ENCODE peak calls at places on chromosome 2, in eight cellular contexts. G is ovary, Q is right atrium auricular region, B is lower lobe of right lung, V is tibial artery, Z is bronchial epithelial cell, L is endodermal cell, T is fibroblast of the aortic adventitia. U is an unnamed sample.
A peak's percentile ranks its signal among the peaks of the same experiment; 100 is the strongest.

GRCh38 chr2:144519934-144520717 is at the start of gene ZEB2:
- DNase-seq in T (peak; percentile 95), B (peak; percentile 57), L (peak; percentile 68), Q (peak; percentile 84), V (peak; percentile 88), G (peak; percentile 75), Z (no peak), U (peak; percentile 81)

GRCh38 chr2:152407204-152407721 is 72.3 kb downstream of the FMNL2 start:
- DNase-seq in Q (no peak), Z (peak; percentile 56), L (peak; percentile 85), G (peak; percentile 53), B (no peak), T (peak; percentile 66), V (peak; percentile 84), U (no peak)

GRCh38 chr2:74429487-74430451 is 8.2 kb downstream of the WDR54 start:
- DNase-seq in G (no peak), L (no peak), B (no peak), V (no peak), Q (no peak), Z (no peak), T (no peak), U (no peak)

GRCh38 chr2:238461491-238461890 is 34.8 kb downstream of the ASB1 start:
- DNase-seq in Z (no peak), Q (no peak), G (no peak), B (no peak), L (no peak), T (no peak), V (no peak), U (no peak)

GRCh38 chr2:95276244-95276887 is 2.1 kb downstream of the PROM2 start:
- DNase-seq in Z (no peak), T (no peak), G (peak; percentile 17), B (peak; percentile 31), V (peak; percentile 62), Q (no peak), L (no peak), U (no peak)

GRCh38 chr2:28004086-28004485 is 113.6 kb downstream of the BABAM2 start:
- DNase-seq in Z (peak; percentile 86), V (no peak), T (peak; percentile 86), Q (no peak), B (no peak), G (no peak), L (no peak), U (peak; percentile 91)

GRCh38 chr2:152165306-152165705 is 10.3 kb downstream of the STAM2 start:
- DNase-seq in V (no peak), T (no peak), Z (no peak), Q (no peak), B (no peak), L (no peak), G (no peak), U (no peak)

GRCh38 chr2:144452169-144453038 is 67.5 kb downstream of the ZEB2 start:
- DNase-seq in L (peak; percentile 79), B (no peak), Z (no peak), Q (no peak), G (no peak), T (peak; percentile 65), V (no peak), U (no peak)

GRCh38 chr2:178188466-178188865 is 5.8 kb upstream of the OSBPL6 start:
- DNase-seq in T (no peak), B (no peak), V (no peak), Q (no peak), Z (peak; percentile 63), G (no peak), L (no peak), U (no peak)

DNA sequence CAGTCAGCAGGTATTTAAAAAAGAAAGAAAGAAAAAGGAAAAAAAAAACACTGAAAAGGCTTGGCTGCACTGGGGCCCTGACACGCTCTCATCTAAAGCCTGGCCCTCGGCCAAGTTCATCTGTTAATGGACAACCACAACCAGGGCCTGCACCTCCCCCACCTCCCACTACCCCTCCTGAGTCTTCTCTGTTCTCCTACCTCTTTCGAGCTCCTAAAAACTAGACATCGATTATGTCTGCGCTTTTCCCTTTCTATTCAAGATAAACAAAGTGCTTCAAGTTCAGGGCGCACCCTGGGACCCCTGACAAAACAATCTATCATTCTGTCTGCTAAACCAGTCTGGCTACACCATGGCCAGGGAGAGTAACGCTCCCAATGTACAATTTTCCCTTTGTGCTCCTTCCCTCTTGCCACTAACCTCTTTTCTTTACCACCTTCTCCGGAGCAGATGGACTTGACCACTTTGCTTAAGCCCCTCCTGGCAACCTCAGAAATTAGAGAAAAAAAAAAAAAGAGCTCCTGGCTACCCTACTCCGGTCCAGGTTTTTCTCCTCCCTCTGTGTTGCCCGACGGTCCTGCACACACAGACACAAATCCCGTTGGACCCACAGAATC is 22.7 kb downstream of the BCL11A start:
- DNase-seq in Q (no peak), G (no peak), B (peak; percentile 80), T (no peak), Z (no peak), V (no peak), L (peak; percentile 68), U (peak; percentile 57)
- H3K4me3 ChIP-seq in Q (no peak overlapping the region), G (no peak overlapping the region), B (no peak overlapping the region), T (no peak overlapping the region), Z (no peak overlapping the region), V (no peak overlapping the region), L (peak overlapping the region; percentile 43), U (peak overlapping the region; percentile 2)

GRCh38 chr2:121041516-121041915 is 243.5 kb downstream of the TFCP2L1 start:
- DNase-seq in B (no peak), T (no peak), G (no peak), Z (no peak), L (no peak), Q (no peak), V (no peak), U (no peak)

GRCh38 chr2:121043061-121043826 is 241.8 kb downstream of the TFCP2L1 start:
- DNase-seq in Q (no peak), V (peak; percentile 33), Z (no peak), B (no peak), L (no peak), T (no peak), G (no peak), U (no peak)

GRCh38 chr2:121044412-121044811 is 240.6 kb downstream of the TFCP2L1 start:
- DNase-seq in L (peak; percentile 75), G (no peak), T (no peak), Q (no peak), B (no peak), V (peak; percentile 63), Z (peak; percentile 3), U (no peak)

GRCh38 chr2:121045245-121045644 is 239.8 kb downstream of the TFCP2L1 start:
- DNase-seq in V (peak; percentile 47), Q (no peak), G (no peak), L (no peak), T (no peak), B (no peak), Z (no peak), U (no peak)

GRCh38 chr2:121043827-121044222 is 241.2 kb downstream of the TFCP2L1 start:
- DNase-seq in G (no peak), Z (no peak), T (no peak), B (no peak), L (no peak), V (no peak), Q (no peak), U (no peak)
- TF ChIP-seq CTCF in G (no peak), Z (no peak), T (peak; percentile 1), B (no peak), L (no peak), V (no peak), Q (no peak), U (no peak)

DNA sequence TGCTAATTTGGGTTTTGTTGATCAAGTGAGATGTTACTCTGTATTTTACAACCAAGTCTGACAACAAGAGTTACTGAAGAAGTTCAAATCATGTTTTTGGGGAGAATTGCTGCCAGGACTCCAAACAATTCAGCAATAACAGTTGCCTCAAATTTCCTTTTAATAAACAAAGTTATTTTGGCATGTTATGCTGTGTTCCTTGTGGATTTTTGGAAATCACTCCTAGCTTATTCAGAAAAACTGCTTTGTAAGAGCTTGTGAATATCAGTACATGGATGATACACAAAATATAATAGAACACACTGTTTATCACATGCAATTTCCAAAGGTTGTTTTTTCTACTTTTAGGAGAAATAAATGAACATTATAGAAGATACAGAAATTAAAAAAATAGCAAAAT is 272.4 kb upstream of the PARD3B start:
- DNase-seq in L (no peak), G (no peak), Z (no peak), Q (no peak), T (no peak), V (no peak), B (no peak), U (no peak)
- H3K4me3 ChIP-seq in L (no peak overlapping the region), G (no peak overlapping the region), Z (no peak overlapping the region), Q (no peak overlapping the region), T (no peak overlapping the region), V (no peak overlapping the region), B (no peak overlapping the region), U (no peak overlapping the region)

DNA sequence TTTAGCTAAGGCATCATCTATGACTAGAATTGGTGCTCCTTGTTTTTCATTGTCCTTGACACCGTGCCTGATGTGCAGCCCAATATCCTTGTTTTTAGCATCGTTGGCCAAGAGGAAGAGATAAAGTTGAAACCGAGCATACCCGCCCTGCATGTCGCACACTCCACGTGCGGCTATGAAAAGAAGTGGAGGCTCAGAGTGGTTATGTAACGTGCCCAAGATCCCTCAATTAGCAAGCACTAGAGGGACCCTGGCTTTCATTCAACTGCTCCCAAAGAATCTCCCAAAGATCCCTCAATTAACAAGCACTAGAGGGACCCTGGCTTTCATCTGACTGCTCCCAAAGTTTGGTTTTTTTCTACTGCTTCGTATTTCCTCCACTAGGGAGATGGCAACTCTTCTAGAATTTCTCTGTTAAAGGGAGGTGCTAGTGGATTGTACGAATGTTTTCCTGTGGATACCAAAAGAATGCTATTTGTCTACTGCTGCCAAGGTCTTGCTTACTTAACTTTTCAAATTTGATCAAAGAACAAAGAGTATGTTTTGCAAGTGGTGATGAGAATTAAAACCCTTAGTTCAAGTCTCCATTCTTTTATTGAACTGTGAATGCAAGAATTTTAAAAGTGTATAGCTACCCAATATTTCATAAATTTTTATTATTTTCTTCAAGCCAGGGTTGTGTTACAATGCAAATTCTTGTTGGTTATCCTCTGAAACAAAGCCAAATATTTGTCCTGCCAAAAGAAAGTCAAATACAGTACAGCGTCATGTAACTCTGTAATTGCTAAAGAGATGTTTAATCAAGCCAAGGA is 92.1 kb downstream of the AOX1 start:
- DNase-seq in B (no peak), L (no peak), Z (no peak), Q (peak; percentile 67), V (peak; percentile 69), T (peak; percentile 89), G (peak; percentile 66), U (peak; percentile 93)
- TF ChIP-seq CTCF in B (no peak), L (no peak), Z (peak; percentile 1), Q (peak; percentile 13), V (no peak), T (peak; percentile 43), G (peak; percentile 20), U (peak; percentile 33)

DNA sequence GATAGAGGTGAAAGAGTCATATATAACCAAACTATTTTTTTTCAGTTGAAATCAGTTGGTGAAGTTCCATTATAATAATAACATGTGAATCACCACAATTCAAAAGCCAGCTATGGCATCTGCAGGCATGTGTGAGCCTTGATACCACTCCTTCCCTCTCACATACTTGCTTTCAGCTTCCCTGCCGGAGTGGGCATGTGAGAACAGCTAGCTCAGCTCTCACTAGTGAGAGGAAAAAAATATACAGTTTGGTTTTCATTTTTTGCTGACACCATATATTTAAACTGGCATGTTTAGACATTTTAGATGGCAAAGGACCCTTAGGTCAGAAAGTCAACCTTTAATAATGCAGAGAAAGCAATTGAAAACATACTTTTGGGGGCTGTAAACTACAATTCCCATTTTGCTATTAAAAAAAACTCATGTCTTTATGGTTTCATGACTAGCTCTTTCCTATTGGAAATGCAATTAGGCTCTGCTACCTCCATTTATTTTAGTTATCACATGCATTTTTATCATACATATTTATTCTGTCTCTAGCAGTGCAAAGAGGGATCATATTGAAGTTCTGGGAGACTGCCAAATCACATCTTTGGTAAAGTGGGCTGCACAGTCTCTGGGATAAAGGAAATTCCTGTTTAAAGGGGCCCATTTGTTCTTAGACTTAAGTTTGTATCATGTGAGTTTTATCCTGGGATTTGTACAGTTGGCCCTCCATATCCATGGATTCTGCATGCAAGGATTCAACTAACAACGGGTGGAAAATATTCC is 33.2 kb upstream of the SLC40A1 start:
- DNase-seq in Z (peak; percentile 86), L (no peak), V (no peak), G (no peak), B (no peak), Q (no peak), T (peak; percentile 78), U (no peak)
- H3K4me3 ChIP-seq in Z (no peak overlapping the region), L (peak overlapping the region; percentile 7), V (peak overlapping the region; percentile 39), G (peak overlapping the region; percentile 19), B (peak overlapping the region; percentile 17), Q (peak overlapping the region; percentile 29), T (no peak overlapping the region), U (no peak overlapping the region)

U was measured in astrocyte of the cerebellum.